ENCODE peak calls at places on chromosomes 5 and 9, in four cellular contexts. C is OCI-LY7, F is left ventricle myocardium inferior, L is PC-9. K is an unnamed sample.

GRCh38 chr5:169116961-169117461 is 183.9 kb downstream of the SLIT3 start:
- DNase-seq in C (no peak), F (no peak), L (no peak), K (no peak)

GRCh38 chr5:175738595-175739133 is 80.8 kb downstream of the HRH2 start:
- DNase-seq in C (no peak), F (no peak), L (no peak), K (no peak)

GRCh38 chr9:112898872-112899281 is 8.2 kb upstream of the SLC46A2 start:
- DNase-seq in C (no peak), F (no peak), L (no peak), K (peak; percentile 68)

GRCh38 chr5:23428705-23429104 is 78.7 kb upstream of the PRDM9 start:
- DNase-seq in C (no peak), F (no peak), L (no peak), K (no peak)

GRCh38 chr9:131174681-131175239 is 49.4 kb downstream of the NUP214 start:
- DNase-seq in C (no peak), F (no peak), L (no peak), K (no peak)

GRCh38 chr5:27020965-27021364 is 17.4 kb downstream of the CDH9 start:
- DNase-seq in C (no peak), F (no peak), L (no peak), K (no peak)

GRCh38 chr9:135336722-135337490 is 142.7 kb upstream of the PPP1R26 start:
- DNase-seq in C (no peak), F (no peak), L (no peak), K (no peak)

GRCh38 chr9:135186248-135187164 is 99.0 kb downstream of the OLFM1 start:
- DNase-seq in C (no peak), F (peak; percentile 29), L (no peak), K (no peak)

GRCh38 chr5:130350131-130350530 is 445.9 kb downstream of the CHSY3 start:
- DNase-seq in C (no peak), F (no peak), L (no peak), K (no peak)

GRCh38 chr5:123482258-123482657 is 29.7 kb upstream of the CSNK1G3 start:
- DNase-seq in C (no peak), F (no peak), L (no peak), K (no peak)

GRCh38 chr9:119029876-119030275 is 339.4 kb downstream of the BRINP1 start:
- DNase-seq in C (no peak), F (no peak), L (no peak), K (no peak)

GRCh38 chr5:36655171-36655570 is 48.8 kb downstream of the SLC1A3 start:
- DNase-seq in C (no peak), F (no peak), L (no peak), K (no peak)
- H3K27ac ChIP-seq in C (no peak overlapping the region), F (peak overlapping the region; percentile 91), L (peak overlapping the region; percentile 95), K (peak overlapping the region; percentile 9)

GRCh38 chr5:86175224-86175623 is 442.5 kb upstream of the COX7C start:
- DNase-seq in C (no peak), F (no peak), L (no peak), K (no peak)
- H3K27ac ChIP-seq in C (no peak overlapping the region), F (no peak overlapping the region), L (no peak overlapping the region), K (no peak overlapping the region)

GRCh38 chr5:55338810-55339243 is 31.0 kb downstream of the MTREX start:
- DNase-seq in C (no peak), F (no peak), L (no peak), K (no peak)

GRCh38 chr5:55343609-55344008 is 35.8 kb downstream of the MTREX start:
- DNase-seq in C (no peak), F (no peak), L (no peak), K (no peak)

GRCh38 chr5:55343107-55343506 is 35.3 kb downstream of the MTREX start:
- DNase-seq in C (no peak), F (no peak), L (no peak), K (no peak)

GRCh38 chr5:55345327-55345726 is 37.5 kb downstream of the MTREX start:
- DNase-seq in C (no peak), F (no peak), L (no peak), K (no peak)

GRCh38 chr5:55344392-55344992 is 36.7 kb downstream of the MTREX start:
- DNase-seq in C (peak; percentile 49), F (peak; percentile 34), L (peak; percentile 51), K (peak; percentile 18)
- H3K27ac ChIP-seq in C (no peak overlapping the region), F (no peak overlapping the region), L (peak overlapping the region; percentile 1), K (no peak overlapping the region)

DNA sequence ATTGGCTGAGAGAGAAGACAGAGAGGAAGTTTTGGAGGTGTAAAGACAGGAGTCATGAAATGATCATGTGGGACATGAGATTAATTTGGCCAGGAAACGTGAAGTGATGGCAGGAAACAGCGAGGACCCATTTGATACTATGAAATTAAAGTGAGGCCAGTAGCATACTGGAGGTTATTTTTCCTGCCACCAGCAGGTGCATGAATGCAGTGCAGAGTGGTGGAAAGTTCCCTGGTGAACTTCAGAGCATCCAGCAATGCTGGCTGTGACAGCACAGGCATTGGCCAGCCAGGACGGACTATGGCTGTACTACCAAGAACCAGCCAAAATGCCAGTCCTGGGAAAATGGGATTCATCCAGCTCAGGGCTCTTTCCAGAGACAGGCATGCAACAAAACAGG is 152.2 kb downstream of the SYK start:
- DNase-seq in C (no peak), F (no peak), L (no peak), K (no peak)
- H3K27ac ChIP-seq in C (no peak overlapping the region), F (no peak overlapping the region), L (no peak overlapping the region), K (no peak overlapping the region)

GRCh38 chr5:135705941-135706340 is 127.2 kb upstream of the CXCL14 start:
- DNase-seq in C (no peak), F (no peak), L (no peak), K (no peak)
- H3K27ac ChIP-seq in C (no peak overlapping the region), F (no peak overlapping the region), L (no peak overlapping the region), K (no peak overlapping the region)